ENCODE peak calls at places on chromosomes 4 and X, in four cellular contexts. One of them, this sample, is unnamed.

GRCh38 chr4:98919996-98920395 is 8.9 kb downstream of the EIF4E start:
- DNase-seq in heart right ventricle: no peak
- DNase-seq in brain microvascular endothelial cell: no peak
- DNase-seq in astrocyte of the spinal cord: peak; percentile 53
- DNase-seq in this sample: no peak

GRCh38 chr4:1979477-1980196 is 29.1 kb downstream of the NELFA start:
- DNase-seq in heart right ventricle: no peak
- DNase-seq in astrocyte of the spinal cord: no peak
- DNase-seq in brain microvascular endothelial cell: no peak
- DNase-seq in this sample: no peak

GRCh38 chrX:77704881-77705280 is 81.1 kb downstream of the ATRX start:
- DNase-seq in heart right ventricle: no peak
- DNase-seq in brain microvascular endothelial cell: no peak
- DNase-seq in astrocyte of the spinal cord: no peak
- DNase-seq in this sample: no peak

GRCh38 chrX:22313757-22314156 is 41.0 kb downstream of the CBLL2 start:
- DNase-seq in brain microvascular endothelial cell: no peak
- DNase-seq in astrocyte of the spinal cord: no peak
- DNase-seq in heart right ventricle: no peak
- DNase-seq in this sample: no peak

GRCh38 chr4:90293320-90293719 is 166.1 kb downstream of the CCSER1 start:
- DNase-seq in heart right ventricle: no peak
- DNase-seq in brain microvascular endothelial cell: no peak
- DNase-seq in astrocyte of the spinal cord: peak; percentile 20
- DNase-seq in this sample: no peak

GRCh38 chr4:66693694-66694093 is 851.6 kb downstream of the CENPC start:
- DNase-seq in brain microvascular endothelial cell: no peak
- DNase-seq in astrocyte of the spinal cord: no peak
- DNase-seq in heart right ventricle: no peak
- DNase-seq in this sample: no peak

GRCh38 chrX:71081348-71082148 is 13.4 kb upstream of the SNX12 start:
- DNase-seq in brain microvascular endothelial cell: peak; percentile 18
- DNase-seq in astrocyte of the spinal cord: no peak
- DNase-seq in heart right ventricle: no peak
- DNase-seq in this sample: no peak

GRCh38 chrX:153694687-153695270 is 7.1 kb downstream of the SLC6A8 start:
- DNase-seq in heart right ventricle: no peak
- DNase-seq in brain microvascular endothelial cell: no peak
- DNase-seq in astrocyte of the spinal cord: no peak
- DNase-seq in this sample: no peak

GRCh38 chr4:161143375-161143774 is 1020.4 kb downstream of the FSTL5 start:
- DNase-seq in astrocyte of the spinal cord: no peak
- DNase-seq in heart right ventricle: no peak
- DNase-seq in brain microvascular endothelial cell: no peak
- DNase-seq in this sample: no peak

GRCh38 chrX:9172451-9172850 is 138.5 kb upstream of the FAM9B start:
- DNase-seq in brain microvascular endothelial cell: no peak
- DNase-seq in heart right ventricle: no peak
- DNase-seq in astrocyte of the spinal cord: no peak
- DNase-seq in this sample: no peak

GRCh38 chr4:101790521-101791188 is at the start of gene BANK1:
- DNase-seq in astrocyte of the spinal cord: peak; percentile 27
- DNase-seq in heart right ventricle: peak; percentile 25
- DNase-seq in brain microvascular endothelial cell: no peak
- DNase-seq in this sample: peak; percentile 67

GRCh38 chr4:85555210-85555609 is 80.3 kb downstream of the ARHGAP24 start:
- DNase-seq in brain microvascular endothelial cell: no peak
- DNase-seq in heart right ventricle: no peak
- DNase-seq in astrocyte of the spinal cord: peak; percentile 10
- DNase-seq in this sample: no peak

GRCh38 chr4:85557016-85557901 is 82.3 kb downstream of the ARHGAP24 start:
- DNase-seq in astrocyte of the spinal cord: no peak
- DNase-seq in brain microvascular endothelial cell: no peak
- DNase-seq in heart right ventricle: no peak
- DNase-seq in this sample: no peak

DNA sequence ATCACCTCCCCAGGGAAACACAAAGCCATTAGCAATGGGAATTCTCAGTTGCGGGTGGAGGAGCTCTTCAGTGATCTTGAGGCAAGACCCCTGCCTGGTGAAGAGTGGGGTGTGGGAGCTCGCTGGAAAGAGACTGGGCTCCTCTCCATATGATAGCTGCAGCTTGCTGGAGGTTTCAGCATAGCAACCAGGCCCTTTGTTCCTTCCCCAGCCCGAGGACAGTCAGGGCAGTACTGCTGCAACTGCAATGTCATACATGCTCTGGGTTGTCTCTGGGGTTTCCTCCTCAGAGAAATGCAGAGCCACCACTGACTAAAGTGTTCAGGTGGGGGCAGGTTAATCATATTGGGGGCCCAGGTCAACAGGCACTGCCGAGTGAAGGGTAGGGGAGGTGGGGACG is 81.3 kb downstream of the ARHGAP24 start:
- DNase-seq in astrocyte of the spinal cord: no peak
- DNase-seq in brain microvascular endothelial cell: no peak
- DNase-seq in heart right ventricle: no peak
- DNase-seq in this sample: no peak
- TF ChIP-seq CTCF in astrocyte of the spinal cord: no peak
- TF ChIP-seq CTCF in brain microvascular endothelial cell: no peak
- TF ChIP-seq CTCF in heart right ventricle: no peak
- TF ChIP-seq CTCF in this sample: no peak

DNA sequence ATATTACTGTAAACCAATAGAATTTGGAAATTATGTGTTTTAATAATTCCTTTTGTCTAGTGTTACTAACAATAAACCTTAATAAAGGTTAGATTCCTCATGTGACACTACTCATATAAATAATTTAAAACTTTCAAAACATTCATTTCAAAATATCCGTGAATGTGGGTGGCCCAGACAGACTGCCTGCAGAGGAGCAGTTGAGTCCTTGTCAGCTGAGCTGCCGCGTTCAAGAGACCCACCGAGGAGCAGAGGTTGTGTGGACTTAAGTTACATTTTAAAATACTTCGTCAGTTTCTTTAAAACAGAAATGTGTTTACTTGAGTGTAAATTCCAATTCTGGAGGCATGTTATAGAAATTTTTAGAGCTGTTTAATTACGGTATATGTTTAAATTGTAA is 64.2 kb upstream of the HGFAC start:
- DNase-seq in brain microvascular endothelial cell: no peak
- DNase-seq in heart right ventricle: no peak
- DNase-seq in astrocyte of the spinal cord: no peak
- DNase-seq in this sample: no peak
- TF ChIP-seq CTCF in brain microvascular endothelial cell: no peak
- TF ChIP-seq CTCF in heart right ventricle: no peak
- TF ChIP-seq CTCF in astrocyte of the spinal cord: no peak
- TF ChIP-seq CTCF in this sample: no peak

DNA sequence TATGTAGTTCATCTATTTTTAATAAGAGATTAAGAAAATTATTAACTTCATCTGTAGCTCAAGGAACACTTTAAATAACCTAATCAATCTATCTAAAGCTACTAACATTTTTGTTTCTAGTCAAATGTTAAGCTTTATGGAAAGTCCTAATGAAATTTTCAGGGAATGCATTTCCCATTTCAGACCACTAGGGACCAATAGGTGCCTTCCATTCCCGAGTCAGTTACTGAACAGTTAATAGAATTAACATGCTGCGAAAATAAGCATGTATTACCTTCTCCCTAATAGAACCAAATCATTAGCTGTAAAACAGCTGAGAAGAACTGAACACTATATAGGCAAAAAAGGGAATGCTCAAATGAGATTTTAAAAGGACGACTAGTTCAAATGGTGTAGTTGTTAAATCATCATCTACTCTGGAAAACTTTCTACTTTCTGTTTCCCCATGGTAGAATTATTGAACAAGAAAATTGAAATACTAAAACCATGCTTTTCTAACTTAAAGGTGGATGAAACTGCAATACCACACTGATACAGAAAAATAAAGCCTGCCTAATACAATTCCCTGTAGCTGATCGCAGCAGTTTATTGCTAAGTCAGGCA is 22.5 kb downstream of the STX18 start:
- DNase-seq in brain microvascular endothelial cell: no peak
- DNase-seq in astrocyte of the spinal cord: peak; percentile 40
- DNase-seq in heart right ventricle: no peak
- DNase-seq in this sample: no peak
- TF ChIP-seq CTCF in brain microvascular endothelial cell: peak; percentile 68
- TF ChIP-seq CTCF in astrocyte of the spinal cord: peak; percentile 77
- TF ChIP-seq CTCF in heart right ventricle: peak; percentile 36
- TF ChIP-seq CTCF in this sample: peak; percentile 76

GRCh38 chrX:151680805-151681204 is 14.5 kb upstream of the PRRG3 start:
- DNase-seq in heart right ventricle: no peak
- DNase-seq in astrocyte of the spinal cord: peak; percentile 3
- DNase-seq in brain microvascular endothelial cell: peak; percentile 27
- DNase-seq in this sample: peak; percentile 59
- TF ChIP-seq CTCF in heart right ventricle: peak; percentile 63
- TF ChIP-seq CTCF in astrocyte of the spinal cord: peak; percentile 46
- TF ChIP-seq CTCF in brain microvascular endothelial cell: peak; percentile 61
- TF ChIP-seq CTCF in this sample: peak; percentile 70

GRCh38 chrX:37846558-37846933 is 825 bp downstream of the DYNLT3 start:
- DNase-seq in astrocyte of the spinal cord: no peak
- DNase-seq in brain microvascular endothelial cell: no peak
- DNase-seq in heart right ventricle: no peak
- DNase-seq in this sample: no peak

GRCh38 chrX:37846934-37847732 is at the start of gene DYNLT3:
- DNase-seq in brain microvascular endothelial cell: peak; percentile 44
- DNase-seq in astrocyte of the spinal cord: peak; percentile 65
- DNase-seq in heart right ventricle: peak; percentile 82
- DNase-seq in this sample: peak; percentile 48

GRCh38 chrX:37844622-37845021 is 2.7 kb downstream of the DYNLT3 start:
- DNase-seq in brain microvascular endothelial cell: no peak
- DNase-seq in heart right ventricle: no peak
- DNase-seq in astrocyte of the spinal cord: no peak
- DNase-seq in this sample: no peak

GRCh38 chrX:37846141-37846540 is 1.2 kb downstream of the DYNLT3 start:
- DNase-seq in heart right ventricle: no peak
- DNase-seq in brain microvascular endothelial cell: no peak
- DNase-seq in astrocyte of the spinal cord: peak; percentile 38
- DNase-seq in this sample: no peak

DNA sequence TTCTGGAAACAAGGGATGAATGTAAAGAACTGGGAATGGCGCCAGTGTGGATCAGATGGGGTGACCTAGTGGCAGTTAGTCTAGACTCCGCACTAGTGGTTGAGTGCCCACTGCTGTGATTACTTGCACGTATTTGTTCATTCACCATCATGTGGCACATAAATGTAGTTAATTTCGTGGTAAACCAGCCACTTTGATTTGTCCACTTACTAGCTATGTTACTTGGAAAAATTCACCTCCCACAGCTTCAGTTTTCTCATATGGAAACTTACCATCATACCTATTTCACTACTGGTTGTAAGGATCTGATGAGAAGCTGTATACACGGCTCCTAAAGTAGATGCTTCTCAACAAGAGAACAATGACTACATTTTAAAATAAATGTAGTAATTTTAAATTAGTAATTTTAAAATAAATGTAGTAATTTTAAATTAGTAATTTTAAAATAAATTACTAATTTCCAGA is 394 bp upstream of the DYNLT3 start:
- DNase-seq in heart right ventricle: no peak
- DNase-seq in brain microvascular endothelial cell: no peak
- DNase-seq in astrocyte of the spinal cord: no peak
- DNase-seq in this sample: no peak
- TF ChIP-seq CTCF in heart right ventricle: no peak
- TF ChIP-seq CTCF in brain microvascular endothelial cell: no peak
- TF ChIP-seq CTCF in astrocyte of the spinal cord: no peak
- TF ChIP-seq CTCF in this sample: no peak

GRCh38 chr4:114384629-114385028 is 214.0 kb upstream of the UGT8 start:
- DNase-seq in astrocyte of the spinal cord: peak; percentile 68
- DNase-seq in heart right ventricle: no peak
- DNase-seq in brain microvascular endothelial cell: peak; percentile 46
- DNase-seq in this sample: no peak
- TF ChIP-seq CTCF in astrocyte of the spinal cord: peak; percentile 52
- TF ChIP-seq CTCF in heart right ventricle: peak; percentile 53
- TF ChIP-seq CTCF in brain microvascular endothelial cell: peak; percentile 45
- TF ChIP-seq CTCF in this sample: peak; percentile 77

DNA sequence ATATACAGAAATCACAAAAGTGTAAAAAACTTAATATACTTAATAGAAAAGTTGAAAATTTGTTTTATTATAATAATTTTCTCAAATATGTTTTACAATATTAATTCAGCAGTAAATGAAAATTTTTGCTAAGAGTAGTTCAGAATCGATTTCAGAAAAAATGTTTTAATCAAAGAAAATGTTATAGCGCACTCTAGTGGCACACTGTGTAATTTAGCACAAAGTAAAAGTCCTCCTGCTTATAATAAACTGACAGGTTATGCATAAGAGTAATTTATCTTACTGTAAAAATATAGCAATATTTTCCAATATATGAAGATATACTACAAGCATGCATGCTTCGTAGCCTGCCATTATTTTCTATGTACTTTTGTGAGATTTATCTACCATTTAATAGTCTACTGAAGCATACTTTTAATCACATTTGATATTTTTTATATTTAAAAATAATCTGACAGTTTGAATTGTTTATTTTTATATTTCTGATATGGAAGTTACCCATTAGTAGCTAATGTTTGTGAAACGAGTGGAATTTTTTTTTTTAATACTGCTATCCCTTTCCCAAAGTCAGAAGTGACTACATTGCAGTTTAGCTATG is 217.9 kb upstream of the KLHL4 start:
- DNase-seq in brain microvascular endothelial cell: no peak
- DNase-seq in heart right ventricle: no peak
- DNase-seq in astrocyte of the spinal cord: peak; percentile 11
- DNase-seq in this sample: no peak
- TF ChIP-seq CTCF in brain microvascular endothelial cell: peak; percentile 36
- TF ChIP-seq CTCF in heart right ventricle: peak; percentile 59
- TF ChIP-seq CTCF in astrocyte of the spinal cord: peak; percentile 46
- TF ChIP-seq CTCF in this sample: peak; percentile 87

This sample was measured in neural crest cell.